ENCODE peak calls at places on chromosomes 3 and 15, in four cellular contexts. Q, E, K and J are unnamed samples.

GRCh38 chr15:84810073-84810840 is 6.9 kb upstream of the ALPK3 start:
- DNase-seq in E (no peak), K (no peak), Q (no peak), J (no peak)

GRCh38 chr15:84811828-84812227 is 5.3 kb upstream of the ALPK3 start:
- DNase-seq in E (no peak), Q (no peak), K (no peak), J (no peak)

GRCh38 chr15:58462547-58462946 is 30.8 kb downstream of the LIPC start:
- DNase-seq in Q (peak; percentile 67), E (no peak), K (peak; percentile 66), J (peak; percentile 83)

GRCh38 chr3:152728346-152728980 is 106.5 kb upstream of the P2RY1 start:
- DNase-seq in K (no peak), E (no peak), Q (no peak), J (no peak)

GRCh38 chr15:26179906-26180305 is 316.8 kb upstream of the ATP10A start:
- DNase-seq in K (no peak), E (no peak), Q (no peak), J (no peak)

GRCh38 chr3:16137977-16138376 is 36.5 kb upstream of the GALNT15 start:
- DNase-seq in E (no peak), K (no peak), Q (no peak), J (no peak)

GRCh38 chr3:126132751-126133511 is 47.5 kb downstream of the ALDH1L1 start:
- DNase-seq in Q (peak; percentile 22), E (peak; percentile 19), K (peak; percentile 2), J (peak; percentile 31)

GRCh38 chr15:79539426-79539825 is 107.3 kb downstream of the MINAR1 start:
- DNase-seq in K (no peak), E (no peak), Q (no peak), J (no peak)

GRCh38 chr3:59436164-59436958 is 386.5 kb upstream of the CFAP20DC start:
- DNase-seq in Q (no peak), K (no peak), E (no peak), J (no peak)

GRCh38 chr3:53815651-53816050 is 30.6 kb downstream of the CHDH start:
- DNase-seq in E (no peak), K (no peak), Q (no peak), J (no peak)

GRCh38 chr15:80615783-80616391 is 79.2 kb upstream of the ABHD17C start:
- DNase-seq in Q (peak; percentile 69), E (peak; percentile 79), K (peak; percentile 69), J (peak; percentile 81)

GRCh38 chr3:58052373-58053273 is 44.4 kb downstream of the FLNB start:
- DNase-seq in Q (peak; percentile 78), E (no peak), K (peak; percentile 78), J (peak; percentile 87)

GRCh38 chr3:107450254-107450653 is 72.5 kb upstream of the BBX start:
- DNase-seq in Q (no peak), E (no peak), K (no peak), J (no peak)

GRCh38 chr3:45986303-45986982 is 9.2 kb downstream of the FYCO1 start:
- DNase-seq in Q (peak; percentile 86), E (no peak), K (no peak), J (peak; percentile 61)

GRCh38 chr3:126014252-126014651 is 45.3 kb downstream of the ROPN1B start:
- DNase-seq in Q (no peak), K (no peak), E (no peak), J (no peak)

GRCh38 chr3:13932578-13933295 is 52.9 kb upstream of the WNT7A start:
- DNase-seq in E (no peak), K (no peak), Q (no peak), J (no peak)

GRCh38 chr3:44845528-44846520 is 15.9 kb upstream of the TMEM42 start:
- DNase-seq in Q (no peak), E (no peak), K (no peak), J (no peak)

GRCh38 chr15:83194527-83194926 is 13.1 kb downstream of the HDGFL3 start:
- DNase-seq in K (no peak), Q (no peak), E (no peak), J (no peak)

GRCh38 chr15:52218816-52219215 is 27.6 kb upstream of the GNB5 start:
- DNase-seq in K (no peak), E (no peak), Q (no peak), J (no peak)

GRCh38 chr15:52220251-52220650 is 29.1 kb upstream of the GNB5 start:
- DNase-seq in E (no peak), Q (no peak), K (no peak), J (no peak)

GRCh38 chr15:52214553-52214952 is 23.4 kb upstream of the GNB5 start:
- DNase-seq in E (no peak), K (no peak), Q (no peak), J (no peak)

GRCh38 chr15:52220896-52221660 is 29.9 kb upstream of the GNB5 start:
- DNase-seq in E (no peak), K (no peak), Q (no peak), J (no peak)

DNA sequence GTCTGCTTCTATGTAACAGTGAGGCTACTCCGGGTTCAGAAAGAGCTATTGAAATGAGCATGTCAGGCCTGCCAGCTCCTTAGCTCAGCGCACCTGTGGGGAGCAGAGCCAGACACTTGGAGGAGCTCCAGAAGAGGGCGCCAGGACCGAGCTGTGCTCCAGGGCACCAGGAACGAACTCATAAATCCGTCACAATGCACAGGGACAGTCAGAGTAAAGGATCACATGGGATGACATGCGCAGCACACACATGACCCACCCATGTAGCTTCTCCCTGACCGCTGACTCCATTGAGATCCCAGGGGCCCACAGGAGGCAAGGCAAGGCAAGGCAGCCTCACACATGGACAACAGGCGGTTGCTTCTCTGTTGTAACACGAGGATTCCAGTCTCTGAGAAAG is 26.0 kb upstream of the GNB5 start:
- DNase-seq in E (no peak), K (peak; percentile 19), Q (peak; percentile 65), J (no peak)
- TF ChIP-seq CTCF in E (no peak), K (no peak), Q (no peak), J (no peak)

DNA sequence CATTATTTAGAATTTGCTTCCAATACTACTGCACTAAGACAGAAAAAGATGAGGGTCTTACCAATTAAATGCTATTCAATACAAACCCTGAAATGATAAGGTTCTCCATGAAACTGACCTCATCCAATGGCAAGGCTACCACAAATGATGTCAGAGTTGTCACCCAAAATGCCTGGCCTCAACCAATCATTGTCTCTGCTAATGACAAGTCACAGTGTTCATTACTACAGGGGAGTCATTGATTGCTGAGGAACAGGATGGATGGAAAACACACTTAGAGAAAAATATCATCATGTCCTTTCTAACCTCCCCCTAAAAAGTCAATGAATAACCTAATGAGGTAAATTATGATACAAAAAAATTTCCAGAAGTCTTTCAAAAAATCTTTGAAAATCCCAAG is 91.0 kb downstream of the FOXP1 start:
- DNase-seq in E (no peak), K (no peak), Q (no peak), J (no peak)
- H3K4me3 ChIP-seq in E (no peak overlapping the region), K (no peak overlapping the region), Q (no peak overlapping the region), J (no peak overlapping the region)

DNA sequence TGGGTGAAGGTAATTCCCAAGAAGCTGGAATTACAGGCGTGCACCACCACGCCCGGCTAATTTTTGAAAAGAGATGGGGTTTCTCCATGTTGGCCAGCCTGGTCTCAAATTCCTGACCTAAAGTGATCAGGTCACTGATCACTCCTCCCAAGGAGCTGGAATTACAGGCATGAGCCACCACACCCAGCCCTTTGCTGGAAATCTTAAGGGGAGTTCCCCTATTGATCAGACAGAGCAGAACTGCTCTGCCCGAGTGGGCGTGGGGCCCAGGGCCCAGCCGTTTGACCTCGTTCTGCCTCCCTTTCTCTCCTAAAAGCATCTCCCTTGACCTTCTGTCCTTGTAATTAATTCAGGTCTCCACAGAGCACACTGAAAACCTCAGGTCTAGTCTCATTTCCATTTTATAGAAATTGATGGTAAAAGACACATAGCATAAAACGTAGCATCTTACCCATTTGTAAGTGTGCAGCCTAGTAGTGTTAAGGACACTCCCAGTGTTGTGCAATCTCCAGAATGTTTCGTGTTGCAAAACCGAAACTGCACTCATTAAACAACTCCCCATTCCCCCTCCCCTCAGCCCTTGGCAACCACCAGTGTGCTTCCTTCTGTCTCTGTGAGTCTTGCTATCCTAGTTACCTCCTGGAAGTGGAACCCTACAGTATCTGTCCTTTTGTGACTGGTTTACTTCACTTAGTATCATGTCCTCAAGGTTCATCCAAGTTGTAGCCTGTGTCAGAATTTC is 89.3 kb downstream of the SLCO3A1 start:
- DNase-seq in E (peak; percentile 86), Q (peak; percentile 72), K (peak; percentile 84), J (peak; percentile 91)
- H3K4me1 ChIP-seq in E (peaks cover 90% of the 10 kb centered on the region), Q (peaks cover 16% of the 10 kb centered on the region), K (peaks cover 41% of the 10 kb centered on the region), J (peaks cover 41% of the 10 kb centered on the region)

GRCh38 chr3:178706411-178706810 is 170.2 kb downstream of the KCNMB2 start:
- DNase-seq in Q (no peak), K (no peak), E (no peak), J (no peak)

GRCh38 chr3:178699810-178700209 is 163.6 kb downstream of the KCNMB2 start:
- DNase-seq in E (no peak), Q (no peak), K (no peak), J (no peak)

GRCh38 chr3:178699364-178699763 is 163.1 kb downstream of the KCNMB2 start:
- DNase-seq in Q (no peak), K (no peak), E (no peak), J (no peak)

GRCh38 chr3:178705925-178706324 is 169.7 kb downstream of the KCNMB2 start:
- DNase-seq in Q (no peak), E (no peak), K (no peak), J (no peak)

GRCh38 chr3:178703268-178703975 is 167.2 kb downstream of the KCNMB2 start:
- DNase-seq in K (no peak), E (no peak), Q (no peak), J (no peak)
- TF ChIP-seq CTCF in K (no peak), E (no peak), Q (no peak), J (no peak)

GRCh38 chr3:173398111-173398479 is 551 bp downstream of the NLGN1 start:
- DNase-seq in K (no peak), Q (no peak), E (no peak), J (no peak)
- H3K4me3 ChIP-seq in K (peak overlapping the region; percentile 51), Q (peak overlapping the region; percentile 72), E (peak overlapping the region; percentile 67), J (peak overlapping the region; percentile 81)